ENCODE peak calls at places on chromosomes 4 and X, in four cellular contexts. L is SK-N-SH, P is HepG2, X is K562. N is an unnamed sample.

GRCh38 chr4:127936974-127937373 is 28.0 kb downstream of the MFSD8 start:
- DNase-seq in L (no peak), P (no peak), X (no peak), N (no peak)

GRCh38 chrX:109537324-109537665 is 651 bp downstream of the NXT2 start:
- DNase-seq in L (no peak), P (peak), X (peak), N (no peak)

GRCh38 chrX:71909956-71910355 is 689 bp upstream of the NHSL2 start:
- DNase-seq in L (no peak), P (no peak), X (no peak), N (no peak)

GRCh38 chr4:139142980-139143379 is 34.0 kb downstream of the ELF2 start:
- DNase-seq in L (no peak), P (no peak), X (no peak), N (no peak)

GRCh38 chr4:158914178-158914577 is 145.4 kb downstream of the FNIP2 start:
- DNase-seq in L (no peak), P (no peak), X (no peak), N (no peak)

GRCh38 chrX:39821011-39821708 is 276.6 kb downstream of the BCOR start:
- DNase-seq in L (peak), P (no peak), X (no peak), N (no peak)

GRCh38 chr4:74394476-74395136 is 29.7 kb downstream of the EREG start:
- DNase-seq in L (no peak), P (no peak), X (peak), N (peak)

GRCh38 chr4:52833941-52834525 is 28.1 kb upstream of the RASL11B start:
- DNase-seq in L (no peak), P (no peak), X (no peak), N (no peak)

GRCh38 chr4:151799417-151800030 is 38.7 kb upstream of the GATB start:
- DNase-seq in L (no peak), P (no peak), X (no peak), N (no peak)

GRCh38 chr4:142265536-142265935 is 580.6 kb downstream of the INPP4B start:
- DNase-seq in L (no peak), P (no peak), X (no peak), N (peak)

GRCh38 chr4:130214268-130214667 is 1118.3 kb downstream of the C4orf33 start:
- DNase-seq in L (no peak), P (no peak), X (no peak), N (no peak)

GRCh38 chrX:136822337-136823095 is 41.8 kb upstream of the ARHGEF6 start:
- DNase-seq in L (no peak), P (no peak), X (no peak), N (no peak)

GRCh38 chrX:38494239-38494823 is 67.0 kb upstream of the TSPAN7 start:
- DNase-seq in L (peak), P (no peak), X (no peak), N (no peak)

GRCh38 chr4:62953752-62954151 is 1455.5 kb downstream of the TECRL start:
- DNase-seq in L (no peak), P (no peak), X (no peak), N (no peak)

GRCh38 chr4:68406479-68406859 is 40.8 kb upstream of the TMPRSS11E start:
- DNase-seq in L (no peak), P (no peak), X (no peak), N (no peak)

GRCh38 chr4:170769857-170770256 is 680.1 kb upstream of the AADAT start:
- DNase-seq in L (no peak), P (no peak), X (no peak), N (no peak)

GRCh38 chrX:40644821-40645358 is 2.5 kb downstream of the CXorf38 start:
- DNase-seq in L (peak), P (peak), X (peak), N (no peak)

GRCh38 chr4:10524196-10524833 is 67.1 kb upstream of the ZNF518B start:
- DNase-seq in L (no peak), P (no peak), X (no peak), N (no peak)

GRCh38 chrX:39633293-39633692 is 464.5 kb downstream of the BCOR start:
- DNase-seq in L (peak), P (no peak), X (no peak), N (no peak)

GRCh38 chr4:14315129-14315528 is 687.2 kb upstream of the CPEB2 start:
- DNase-seq in L (no peak), P (no peak), X (no peak), N (no peak)

GRCh38 chr4:83340692-83341343 is 6.2 kb upstream of the HPSE start:
- DNase-seq in L (no peak), P (no peak), X (no peak), N (no peak)

GRCh38 chrX:5869786-5870185 is 358.9 kb downstream of the NLGN4X start:
- DNase-seq in L (no peak), P (no peak), X (no peak), N (no peak)

GRCh38 chr4:70836081-70836480 is 3.6 kb downstream of the GRSF1 start:
- DNase-seq in L (no peak), P (no peak), X (no peak), N (no peak)

GRCh38 chr4:70841951-70842350 is 2.3 kb upstream of the GRSF1 start:
- DNase-seq in L (no peak), P (no peak), X (no peak), N (no peak)

GRCh38 chr4:70839537-70840093 is at the start of gene GRSF1:
- DNase-seq in L (peak), P (peak), X (peak), N (peak)

GRCh38 chr4:70838400-70838971 is 1.2 kb downstream of the GRSF1 start:
- DNase-seq in L (peak), P (no peak), X (no peak), N (no peak)

DNA sequence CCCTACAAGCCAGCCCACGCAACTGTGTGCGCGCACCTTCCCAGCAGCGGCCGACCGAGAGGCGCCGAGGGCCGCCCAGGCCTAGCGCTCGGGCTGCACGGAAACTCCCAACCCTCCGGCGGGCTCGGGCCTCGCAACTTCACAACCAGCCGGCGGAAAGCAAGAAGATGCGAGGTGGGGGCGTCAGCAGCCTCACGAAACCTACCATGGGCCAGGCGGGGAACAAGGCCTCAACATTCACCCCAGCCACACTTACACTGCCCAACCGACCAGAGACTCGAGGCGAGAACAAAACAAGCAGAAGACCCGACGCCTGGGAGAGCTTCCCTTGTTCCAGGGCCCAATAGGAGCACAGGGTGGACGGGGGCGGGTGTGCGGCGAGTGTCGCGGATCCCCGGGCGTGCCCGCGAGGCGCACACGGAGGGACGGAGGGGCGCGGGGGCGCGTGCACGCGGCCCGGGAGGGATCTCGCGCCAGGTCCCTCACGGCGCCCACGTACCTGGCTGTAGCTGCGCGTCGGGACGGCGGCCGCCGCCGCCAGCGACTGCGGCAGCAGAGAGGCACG is 636 bp downstream of the GRSF1 start:
- DNase-seq in L (peak), P (peak), X (peak), N (no peak)
- TF ChIP-seq REST in L (no peak), P (no peak), X (no peak), N (no peak)

GRCh38 chr4:185128272-185129119 is 14.6 kb upstream of the SLC25A4 start:
- DNase-seq in L (peak), P (no peak), X (no peak), N (no peak)
- TF ChIP-seq REST in L (no peak), P (no peak), X (no peak), N (no peak)

DNA sequence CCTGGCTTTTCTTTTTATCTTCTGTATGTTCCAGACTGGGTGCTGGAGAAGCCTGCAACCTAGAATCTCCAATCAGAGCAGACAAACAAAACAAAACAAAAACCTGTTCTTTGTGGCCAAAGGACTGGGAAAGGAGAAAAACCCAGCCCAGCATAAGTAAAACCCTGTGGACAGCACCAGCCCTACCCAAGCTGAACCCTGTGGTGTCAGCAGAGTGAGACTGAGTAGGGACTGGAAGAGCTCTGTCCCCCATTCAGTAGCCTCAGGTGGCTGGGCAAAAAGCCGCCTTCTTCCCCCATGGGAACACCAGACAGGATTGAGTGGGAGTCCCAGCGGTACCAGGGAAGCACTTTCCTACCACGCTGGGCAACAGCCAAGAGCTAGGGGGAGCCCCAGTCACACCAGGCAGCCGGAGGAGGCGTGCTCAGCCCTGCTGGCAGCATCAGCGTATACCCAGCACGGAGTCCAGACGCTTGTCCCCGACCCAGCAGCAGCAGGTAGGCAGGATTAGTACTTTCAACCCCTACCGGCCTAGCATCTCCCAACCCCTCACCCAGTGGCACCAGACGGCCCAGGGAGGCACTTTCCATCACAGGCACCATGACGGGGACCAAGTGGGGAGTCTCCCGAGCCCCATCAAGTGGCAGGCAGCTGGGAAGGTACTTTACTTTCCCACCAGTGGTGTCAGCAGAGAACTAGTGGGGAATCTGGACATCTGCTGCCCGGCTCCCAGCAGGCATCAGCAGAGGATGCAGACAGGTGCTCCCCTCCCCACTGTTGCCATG is 8.6 kb upstream of the JADE3 start:
- DNase-seq in L (peak), P (peak), X (peak), N (peak)
- TF ChIP-seq REST in L (no peak), P (no peak), X (no peak), N (no peak)

DNA sequence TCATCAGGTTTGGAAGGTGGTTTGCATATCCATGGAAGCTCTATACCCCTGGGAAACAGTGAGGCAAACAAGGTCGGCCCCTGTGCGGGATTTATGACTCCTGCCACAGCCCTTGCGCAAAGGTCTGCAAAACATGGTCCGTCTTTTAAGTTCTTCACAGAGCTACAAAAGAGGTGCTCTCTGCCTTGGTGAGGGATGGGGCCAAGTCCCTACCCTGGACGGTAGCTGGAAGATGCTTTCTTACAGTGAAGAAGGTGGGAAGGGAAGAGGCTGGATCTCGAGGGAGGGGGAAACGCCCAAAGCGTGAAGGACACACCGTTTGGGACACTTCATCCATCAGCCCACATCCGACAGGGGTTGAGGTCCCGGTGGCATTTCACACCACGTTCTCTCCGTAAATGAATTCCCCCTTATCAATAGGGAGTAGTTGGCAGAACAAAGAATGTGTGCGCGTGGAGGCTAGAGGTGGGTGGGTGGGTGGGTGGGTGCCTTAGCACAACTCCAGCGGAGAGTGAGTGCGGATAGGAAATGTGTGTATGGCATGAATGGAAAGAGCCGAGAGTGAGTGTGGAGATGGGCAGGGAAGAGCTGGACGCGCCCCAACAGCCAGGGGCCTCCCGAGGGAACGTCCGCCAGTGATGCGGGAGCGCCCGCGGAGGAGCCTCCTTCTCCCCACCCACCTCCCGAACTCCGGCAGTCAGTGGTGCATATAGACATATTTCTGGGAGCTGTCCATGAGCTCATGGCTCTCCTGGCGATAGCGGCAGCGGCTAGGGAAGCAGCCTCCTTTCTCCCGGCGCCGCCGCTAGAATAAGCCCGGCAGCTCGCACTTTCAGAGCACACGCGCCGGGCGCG is 68.3 kb downstream of the LARP7 start:
- DNase-seq in L (peak), P (peak), X (no peak), N (peak)
- TF ChIP-seq REST in L (peak), P (no peak), X (no peak), N (peak)

GRCh38 chrX:97006167-97006566 is 122.5 kb downstream of the RPA4 start:
- DNase-seq in L (no peak), P (no peak), X (no peak), N (no peak)
- TF ChIP-seq REST in L (peak), P (no peak), X (no peak), N (peak)

DNA sequence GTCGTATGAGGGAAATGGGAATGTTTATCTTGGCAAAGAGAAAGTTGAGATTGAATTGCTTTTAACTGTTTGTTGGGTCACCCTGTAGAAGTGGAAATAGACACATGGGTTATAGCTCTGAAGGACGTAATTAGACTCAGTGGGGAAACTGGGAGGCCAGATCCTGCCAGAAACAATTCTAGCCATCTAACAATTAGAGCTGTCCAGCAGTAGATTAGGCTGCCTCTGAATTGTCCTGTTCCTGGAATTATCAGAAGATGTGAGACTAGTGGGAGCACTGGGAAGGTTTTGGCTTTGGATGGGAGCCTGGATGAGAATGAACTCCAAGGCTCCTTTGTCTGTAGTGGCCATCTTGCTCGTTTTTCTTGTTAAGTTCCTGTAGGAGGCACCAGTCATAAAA is 61.9 kb upstream of the IGFBP7 start:
- DNase-seq in L (no peak), P (no peak), X (no peak), N (no peak)
- TF ChIP-seq REST in L (no peak), P (no peak), X (no peak), N (no peak)

DNA sequence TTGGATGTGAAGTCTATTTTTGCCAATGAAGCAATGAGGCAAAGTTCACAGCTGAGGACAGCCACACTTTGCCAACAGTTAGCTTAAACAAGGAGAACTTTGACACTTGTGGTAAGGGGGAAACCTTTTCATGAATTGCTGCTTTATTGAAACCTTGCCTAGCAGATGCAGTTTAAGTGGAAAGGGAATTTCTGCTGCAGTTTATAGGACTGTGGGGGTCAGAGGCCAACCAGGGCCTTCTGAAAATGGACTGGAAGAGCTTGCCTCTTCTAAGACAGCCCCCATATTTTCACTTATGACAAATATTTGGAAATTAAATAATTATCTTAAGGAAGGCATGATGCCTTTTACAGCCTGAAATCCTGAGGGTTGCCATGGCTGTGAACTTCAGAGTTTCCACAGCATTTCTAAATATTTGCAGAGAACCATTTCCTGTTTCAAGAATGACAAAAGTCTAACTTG is 550.3 kb downstream of the RAB28 start:
- DNase-seq in L (no peak), P (peak), X (no peak), N (no peak)
- TF ChIP-seq REST in L (no peak), P (no peak), X (no peak), N (no peak)